ENCODE peak calls at places on chromosomes 12 and 14, in five cellular contexts. One of them, this sample, is unnamed.

GRCh38 chr12:16524378-16524777 is 81.6 kb downstream of the LMO3 start:
- DNase-seq in K562: no peak
- DNase-seq in SK-N-SH: no peak
- DNase-seq in HCT116: peak
- DNase-seq in GM12878: no peak
- DNase-seq in this sample: no peak

GRCh38 chr12:12007001-12007712 is 63.6 kb upstream of the BCL2L14 start:
- DNase-seq in SK-N-SH: no peak
- DNase-seq in K562: no peak
- DNase-seq in HCT116: no peak
- DNase-seq in GM12878: peak
- DNase-seq in this sample: no peak

GRCh38 chr14:58280954-58281787 is 17.2 kb upstream of the ARID4A start:
- DNase-seq in HCT116: no peak
- DNase-seq in GM12878: peak
- DNase-seq in K562: peak
- DNase-seq in SK-N-SH: peak
- DNase-seq in this sample: no peak

GRCh38 chr12:107760207-107760816 is 625 bp downstream of the PRDM4 start:
- DNase-seq in K562: peak
- DNase-seq in GM12878: no peak
- DNase-seq in SK-N-SH: peak
- DNase-seq in HCT116: no peak
- DNase-seq in this sample: peak

GRCh38 chr12:109445224-109445623 is 31.9 kb downstream of the KCTD10 start:
- DNase-seq in GM12878: no peak
- DNase-seq in HCT116: no peak
- DNase-seq in SK-N-SH: no peak
- DNase-seq in K562: no peak
- DNase-seq in this sample: no peak

GRCh38 chr12:132429122-132429931 is 60.6 kb upstream of the FBRSL1 start:
- DNase-seq in HCT116: no peak
- DNase-seq in SK-N-SH: peak
- DNase-seq in GM12878: no peak
- DNase-seq in K562: no peak
- DNase-seq in this sample: peak

GRCh38 chr14:24943024-24943423 is 106.9 kb downstream of the STXBP6 start:
- DNase-seq in HCT116: no peak
- DNase-seq in K562: no peak
- DNase-seq in SK-N-SH: no peak
- DNase-seq in GM12878: no peak
- DNase-seq in this sample: no peak

GRCh38 chr12:7091171-7091570 is 1.1 kb downstream of the C1R start:
- DNase-seq in GM12878: no peak
- DNase-seq in K562: no peak
- DNase-seq in HCT116: no peak
- DNase-seq in SK-N-SH: no peak
- DNase-seq in this sample: no peak

GRCh38 chr12:53251477-53252348 is 16.4 kb upstream of the ESPL1 start:
- DNase-seq in SK-N-SH: peak
- DNase-seq in HCT116: peak
- DNase-seq in K562: peak
- DNase-seq in GM12878: peak
- DNase-seq in this sample: peak

GRCh38 chr12:112480931-112481330 is 62.2 kb downstream of the PTPN11 start:
- DNase-seq in GM12878: no peak
- DNase-seq in K562: no peak
- DNase-seq in SK-N-SH: no peak
- DNase-seq in HCT116: no peak
- DNase-seq in this sample: no peak

GRCh38 chr14:34699873-34700621 is 14.3 kb downstream of the CFL2 start:
- DNase-seq in GM12878: no peak
- DNase-seq in SK-N-SH: peak
- DNase-seq in HCT116: peak
- DNase-seq in K562: no peak
- DNase-seq in this sample: peak
- TF ChIP-seq ZBTB33 in GM12878: no peak
- TF ChIP-seq ZBTB33 in SK-N-SH: no peak
- TF ChIP-seq ZBTB33 in HCT116: no peak
- TF ChIP-seq ZBTB33 in K562: no peak
- TF ChIP-seq ZBTB33 in this sample: no peak

GRCh38 chr14:77498984-77499527 is 440 bp upstream of the ISM2 start:
- DNase-seq in HCT116: no peak
- DNase-seq in K562: no peak
- DNase-seq in GM12878: no peak
- DNase-seq in SK-N-SH: no peak
- DNase-seq in this sample: peak
- TF ChIP-seq ZBTB33 in HCT116: no peak
- TF ChIP-seq ZBTB33 in K562: no peak
- TF ChIP-seq ZBTB33 in GM12878: no peak
- TF ChIP-seq ZBTB33 in SK-N-SH: no peak
- TF ChIP-seq ZBTB33 in this sample: no peak

GRCh38 chr14:93323597-93323992 is 9.2 kb downstream of the BTBD7 start:
- DNase-seq in GM12878: no peak
- DNase-seq in HCT116: no peak
- DNase-seq in SK-N-SH: no peak
- DNase-seq in K562: no peak
- DNase-seq in this sample: no peak
- TF ChIP-seq ZBTB33 in GM12878: no peak
- TF ChIP-seq ZBTB33 in HCT116: no peak
- TF ChIP-seq ZBTB33 in SK-N-SH: no peak
- TF ChIP-seq ZBTB33 in K562: no peak
- TF ChIP-seq ZBTB33 in this sample: no peak

DNA sequence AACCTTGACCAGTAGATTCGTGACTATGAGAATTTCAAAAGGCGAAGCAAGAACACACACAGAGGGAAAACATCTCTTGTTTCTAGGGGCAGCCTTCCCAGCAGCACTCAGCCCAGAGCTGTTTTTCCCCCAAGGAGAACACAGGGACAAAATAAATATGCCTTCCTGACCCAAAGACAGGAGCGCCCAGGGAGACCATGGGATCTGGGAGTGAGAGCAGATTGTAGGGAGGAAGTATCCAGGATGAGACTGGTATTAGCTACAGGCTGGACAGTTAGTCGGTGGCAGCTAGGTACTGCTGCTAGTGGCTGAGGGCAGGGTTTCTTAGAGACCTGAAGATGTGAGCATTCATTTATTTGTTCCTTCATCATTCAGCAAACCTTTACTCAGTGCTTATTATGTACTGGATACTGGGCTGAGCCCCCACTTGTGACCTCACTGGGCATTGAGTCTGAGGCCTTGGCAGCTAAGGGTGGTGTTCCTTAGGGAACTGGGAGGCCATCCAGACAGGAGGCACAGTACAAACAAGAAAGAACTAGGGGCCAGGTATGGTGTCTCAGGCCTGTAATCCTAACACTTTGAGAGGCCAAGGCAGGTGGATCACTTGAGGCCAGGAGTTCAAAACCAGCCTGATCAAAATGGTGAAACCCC is 469.8 kb downstream of the ZFP36L1 start:
- DNase-seq in HCT116: no peak
- DNase-seq in GM12878: no peak
- DNase-seq in K562: no peak
- DNase-seq in SK-N-SH: no peak
- DNase-seq in this sample: peak
- TF ChIP-seq ZBTB33 in HCT116: no peak
- TF ChIP-seq ZBTB33 in GM12878: no peak
- TF ChIP-seq ZBTB33 in K562: no peak
- TF ChIP-seq ZBTB33 in SK-N-SH: no peak
- TF ChIP-seq ZBTB33 in this sample: no peak

GRCh38 chr14:67674480-67675218 is at the start of gene VTI1B:
- DNase-seq in GM12878: no peak
- DNase-seq in K562: peak
- DNase-seq in HCT116: peak
- DNase-seq in SK-N-SH: peak
- DNase-seq in this sample: peak

GRCh38 chr14:67675219-67675582 is 769 bp upstream of the VTI1B start:
- DNase-seq in HCT116: no peak
- DNase-seq in SK-N-SH: no peak
- DNase-seq in GM12878: no peak
- DNase-seq in K562: peak
- DNase-seq in this sample: no peak

GRCh38 chr14:67680941-67681340 is 6.5 kb upstream of the VTI1B start:
- DNase-seq in SK-N-SH: no peak
- DNase-seq in K562: peak
- DNase-seq in GM12878: no peak
- DNase-seq in HCT116: no peak
- DNase-seq in this sample: no peak

GRCh38 chr14:67683821-67684220 is 9.4 kb upstream of the VTI1B start:
- DNase-seq in SK-N-SH: no peak
- DNase-seq in HCT116: no peak
- DNase-seq in K562: no peak
- DNase-seq in GM12878: no peak
- DNase-seq in this sample: no peak

GRCh38 chr14:67680121-67680602 is 5.7 kb upstream of the VTI1B start:
- DNase-seq in K562: peak
- DNase-seq in SK-N-SH: no peak
- DNase-seq in GM12878: peak
- DNase-seq in HCT116: no peak
- DNase-seq in this sample: no peak
- TF ChIP-seq ZBTB33 in K562: no peak
- TF ChIP-seq ZBTB33 in SK-N-SH: no peak
- TF ChIP-seq ZBTB33 in GM12878: no peak
- TF ChIP-seq ZBTB33 in HCT116: no peak
- TF ChIP-seq ZBTB33 in this sample: no peak

DNA sequence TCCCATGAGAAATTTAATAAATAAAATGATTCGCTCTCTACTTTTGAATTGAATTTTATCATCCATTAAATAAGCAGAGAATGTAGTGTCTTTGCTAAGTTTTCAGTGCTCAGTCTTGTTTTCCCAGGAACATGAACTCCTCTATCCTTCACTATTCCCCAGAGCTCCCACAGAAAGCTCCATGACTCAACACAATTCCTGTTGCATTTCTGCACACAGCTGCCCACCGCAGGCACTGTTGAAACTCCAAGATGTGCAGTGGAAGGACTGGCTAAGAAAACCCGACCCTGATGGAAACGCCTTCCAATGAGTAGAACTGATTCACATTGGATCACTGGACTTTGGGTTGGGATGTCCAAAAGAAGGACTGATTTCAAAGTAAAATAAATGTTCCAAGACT is 202.4 kb upstream of the AMIGO2 start:
- DNase-seq in SK-N-SH: no peak
- DNase-seq in GM12878: no peak
- DNase-seq in K562: no peak
- DNase-seq in HCT116: no peak
- DNase-seq in this sample: no peak
- TF ChIP-seq ZBTB33 in SK-N-SH: no peak
- TF ChIP-seq ZBTB33 in GM12878: no peak
- TF ChIP-seq ZBTB33 in K562: no peak
- TF ChIP-seq ZBTB33 in HCT116: no peak
- TF ChIP-seq ZBTB33 in this sample: no peak